ENCODE peak calls at places on chromosomes 7 and 10, in eight cellular contexts. N is iris pigment epithelial cell; B is stimulated activated CD4-positive, alpha-beta T cell treated with anti-CD3 and anti-CD28 coated beads, Interleukin-1b, Interleukin-23, amount 100 ng/mL, for 1 hour; G is spleen; D is NCI-H748 treated with DMSO at 0.1 percent for 48 hours; R is C1 segment of cervical spinal cord; M is NCI-H2171 treated with DMSO at 0.1 percent for 48 hours; F is T follicular helper cell. X is an unnamed sample.

GRCh38 chr7:158087196-158087595 is 500.4 kb downstream of the PTPRN2 start:
- DNase-seq in N (no peak), B (no peak), G (no peak), D (no peak), R (no peak), M (no peak), F (no peak), X (no peak)

GRCh38 chr10:22321156-22321711 is 335 bp downstream of the BMI1 start:
- DNase-seq in N (peak), B (no peak), G (peak), D (no peak), R (no peak), M (peak), F (peak), X (no peak)

GRCh38 chr7:20301311-20301939 is 29.3 kb upstream of the ITGB8 start:
- DNase-seq in N (peak), B (no peak), G (no peak), D (no peak), R (no peak), M (no peak), F (no peak), X (no peak)

GRCh38 chr10:7272008-7272407 is 138.8 kb downstream of the SFMBT2 start:
- DNase-seq in N (no peak), B (no peak), G (no peak), D (no peak), R (no peak), M (no peak), F (no peak), X (no peak)

GRCh38 chr7:47720141-47720906 is 138.4 kb upstream of the TNS3 start:
- DNase-seq in N (peak), B (no peak), G (no peak), D (no peak), R (no peak), M (no peak), F (no peak), X (no peak)

GRCh38 chr10:13872411-13872810 is 285.6 kb downstream of the PRPF18 start:
- DNase-seq in N (no peak), B (no peak), G (no peak), D (no peak), R (no peak), M (peak), F (no peak), X (no peak)

GRCh38 chr7:76318488-76319353 is 16.2 kb downstream of the HSPB1 start:
- DNase-seq in N (peak), B (no peak), G (no peak), D (no peak), R (no peak), M (peak), F (peak), X (peak)

GRCh38 chr7:84941291-84941690 is 245.6 kb downstream of the SEMA3D start:
- DNase-seq in N (no peak), B (no peak), G (no peak), D (no peak), R (no peak), M (no peak), F (no peak), X (no peak)

GRCh38 chr7:69860486-69860885 is 262.2 kb downstream of the AUTS2 start:
- DNase-seq in N (no peak), B (no peak), G (no peak), D (no peak), R (no peak), M (no peak), F (no peak), X (no peak)

GRCh38 chr7:43018446-43018845 is 86.3 kb downstream of the MRPL32 start:
- DNase-seq in N (peak), B (no peak), G (no peak), D (no peak), R (no peak), M (no peak), F (no peak), X (no peak)

GRCh38 chr10:113957013-113957412 is 86.7 kb upstream of the ADRB1 start:
- DNase-seq in N (peak), B (no peak), G (no peak), D (no peak), R (no peak), M (no peak), F (no peak), X (no peak)

GRCh38 chr7:106721816-106722785 is 61.1 kb upstream of the CCDC71L start:
- DNase-seq in N (peak), B (no peak), G (no peak), D (no peak), R (no peak), M (no peak), F (no peak), X (no peak)

GRCh38 chr7:151731022-151731441 is 145.9 kb downstream of the PRKAG2 start:
- DNase-seq in N (no peak), B (no peak), G (no peak), D (no peak), R (no peak), M (no peak), F (no peak), X (no peak)

GRCh38 chr7:4235596-4235995 is 446.5 kb upstream of the FOXK1 start:
- DNase-seq in N (no peak), B (no peak), G (no peak), D (no peak), R (no peak), M (no peak), F (no peak), X (no peak)

GRCh38 chr7:23272275-23272674 is 25.7 kb downstream of the GPNMB start:
- DNase-seq in N (no peak), B (no peak), G (no peak), D (no peak), R (no peak), M (no peak), F (no peak), X (no peak)